ENCODE peak calls at places on chromosomes 5 and 9, in eight cellular contexts. I is NCI-H460; A is WTC11; Q is neuronal stem cell; H is central memory CD4-positive, alpha-beta T cell; Z is gastrocnemius medialis; W is activated CD4-positive, alpha-beta T cell treated with anti-CD3 and anti-CD28 coated beads, Interleukin-2, amount 50 U/mL, for 1 hour; Y is psoas muscle. C is an unnamed sample.

GRCh38 chr5:132629230-132629944 is 28.6 kb upstream of the IL13 start:
- DNase-seq in A (no peak), W (no peak), Z (no peak), I (no peak), Y (no peak), H (no peak), Q (no peak), C (no peak)

GRCh38 chr5:45521067-45521466 is 175.1 kb downstream of the HCN1 start:
- DNase-seq in Q (peak; percentile 59), A (peak; percentile 72), H (no peak), Z (no peak), I (no peak), Y (no peak), W (no peak), C (no peak)

GRCh38 chr5:102483736-102484135 is 15.1 kb downstream of the SLCO6A1 start:
- DNase-seq in I (no peak), A (no peak), Y (no peak), H (no peak), Z (no peak), W (no peak), Q (no peak), C (no peak)

GRCh38 chr5:20286512-20286911 is 298.5 kb upstream of the CDH18 start:
- DNase-seq in I (peak; percentile 78), H (no peak), Q (no peak), W (no peak), Z (no peak), Y (no peak), A (no peak), C (no peak)

GRCh38 chr9:98191615-98192502 is 578 bp downstream of the CORO2A start:
- DNase-seq in H (peak; percentile 21), A (peak; percentile 45), W (no peak), Q (no peak), I (no peak), Z (no peak), Y (no peak), C (no peak)

GRCh38 chr5:112006721-112007120 is 249.7 kb upstream of the NREP start:
- DNase-seq in Y (no peak), Q (no peak), Z (no peak), A (no peak), W (no peak), H (no peak), I (no peak), C (no peak)

GRCh38 chr5:83077662-83078261 is 415 bp downstream of the XRCC4 start:
- DNase-seq in H (no peak), Q (no peak), Z (no peak), I (peak; percentile 7), W (no peak), Y (no peak), A (peak; percentile 17), C (no peak)

GRCh38 chr9:36327903-36328302 is 69.7 kb upstream of the GNE start:
- DNase-seq in Q (no peak), Z (no peak), A (no peak), Y (no peak), H (no peak), W (no peak), I (no peak), C (no peak)

GRCh38 chr5:124740991-124741583 is 5.4 kb downstream of the ZNF608 start:
- DNase-seq in Y (no peak), Z (no peak), H (no peak), W (no peak), A (no peak), Q (no peak), I (no peak), C (no peak)

GRCh38 chr5:80269991-80270438 is 14.2 kb upstream of the SERINC5 start:
- DNase-seq in W (peak; percentile 51), H (peak; percentile 54), Y (no peak), Z (no peak), A (no peak), Q (no peak), I (no peak), C (no peak)

GRCh38 chr5:113330533-113331200 is 104.1 kb downstream of the TSSK1B start:
- DNase-seq in A (no peak), H (peak; percentile 62), W (no peak), I (peak; percentile 48), Y (peak; percentile 49), Q (no peak), Z (peak; percentile 30), C (no peak)

GRCh38 chr9:95167998-95168397 is 149.5 kb downstream of the FANCC start:
- DNase-seq in W (peak; percentile 44), H (peak; percentile 30), Z (no peak), Y (no peak), A (peak; percentile 77), I (peak; percentile 63), Q (peak; percentile 77), C (no peak)

GRCh38 chr5:122385786-122386185 is 73.7 kb downstream of the SNCAIP start:
- DNase-seq in W (no peak), H (no peak), I (no peak), Y (no peak), Z (no peak), Q (no peak), A (no peak), C (no peak)

GRCh38 chr5:67268233-67269011 is 71.8 kb upstream of the CD180 start:
- DNase-seq in I (no peak), W (no peak), Z (peak; percentile 68), H (no peak), Q (peak; percentile 32), A (no peak), Y (peak; percentile 67), C (no peak)

GRCh38 chr9:115226152-115226551 is 108.2 kb upstream of the TNC start:
- DNase-seq in Y (no peak), I (no peak), H (no peak), Z (no peak), Q (no peak), A (no peak), W (no peak), C (no peak)

GRCh38 chr9:71758785-71759184 is 9.5 kb downstream of the CEMIP2 start:
- DNase-seq in H (no peak), A (no peak), Y (no peak), I (no peak), Z (peak; percentile 18), W (no peak), Q (no peak), C (no peak)

C was measured in natural killer cell treated with Interleukin-12 subunit alpha and Interleukin-12 subunit beta and Interleukin-15 and Interleukin-18, amount 100 ng/mL, for 72 hours.